ENCODE peak calls at places on chromosomes 11 and 22, in four cellular contexts. H is astrocyte, Z is breast epithelium, A is prostate gland. R is an unnamed sample.

GRCh38 chr11:63491240-63491587 is 247 bp upstream of the PLAAT5 start:
- DNase-seq in H (no peak), Z (no peak), A (no peak), R (no peak)

GRCh38 chr11:2510626-2511402 is 66.0 kb downstream of the KCNQ1 start:
- DNase-seq in H (no peak), Z (peak; percentile 6), A (no peak), R (no peak)

GRCh38 chr11:1290052-1291040 is 19.1 kb downstream of the TOLLIP start:
- DNase-seq in H (no peak), Z (no peak), A (no peak), R (peak; percentile 56)

GRCh38 chr11:73317373-73317772 is 9.3 kb downstream of the ARHGEF17 start:
- DNase-seq in H (no peak), Z (peak; percentile 44), A (peak; percentile 40), R (no peak)

GRCh38 chr22:44702479-44703219 is 645 bp downstream of the PRR5 start:
- DNase-seq in H (peak; percentile 30), Z (no peak), A (peak; percentile 23), R (peak; percentile 85)

GRCh38 chr22:42635531-42635930 is 4.9 kb downstream of the ATP5MGL start:
- DNase-seq in H (peak; percentile 89), Z (no peak), A (no peak), R (peak; percentile 67)

GRCh38 chr22:27866136-27867091 is 52.6 kb downstream of the PITPNB start:
- DNase-seq in H (peak; percentile 93), Z (no peak), A (peak; percentile 23), R (no peak)

GRCh38 chr11:86551286-86551685 is 121.1 kb downstream of the ME3 start:
- DNase-seq in H (peak; percentile 98), Z (no peak), A (peak; percentile 48), R (no peak)

GRCh38 chr11:92317222-92317621 is 92.6 kb downstream of the FAT3 start:
- DNase-seq in H (no peak), Z (no peak), A (no peak), R (no peak)

GRCh38 chr11:86620796-86621575 is 51.4 kb downstream of the ME3 start:
- DNase-seq in H (peak; percentile 86), Z (peak; percentile 33), A (no peak), R (no peak)

GRCh38 chr11:96102664-96103068 is 178.8 kb upstream of the MTMR2 start:
- DNase-seq in H (peak; percentile 69), Z (no peak), A (no peak), R (no peak)

GRCh38 chr22:22030493-22031182 is 48.1 kb upstream of the TOP3B start:
- DNase-seq in H (no peak), Z (no peak), A (no peak), R (no peak)

GRCh38 chr11:68481579-68482240 is 21.2 kb downstream of the PPP6R3 start:
- DNase-seq in H (no peak), Z (no peak), A (no peak), R (no peak)

GRCh38 chr11:60056349-60056969 is at the start of gene MS4A3:
- DNase-seq in H (no peak), Z (no peak), A (no peak), R (no peak)

GRCh38 chr11:31779268-31779879 is 31.7 kb downstream of the PAX6 start:
- DNase-seq in H (peak; percentile 74), Z (no peak), A (no peak), R (no peak)

GRCh38 chr11:110000045-110000502 is 93.1 kb upstream of the ZC3H12C start:
- DNase-seq in H (peak; percentile 99), Z (no peak), A (no peak), R (no peak)

GRCh38 chr22:40040927-40041326 is 46.2 kb downstream of the FAM83F start:
- DNase-seq in H (no peak), Z (no peak), A (no peak), R (no peak)

GRCh38 chr11:124892131-124892530 is 5.5 kb downstream of the ROBO4 start:
- DNase-seq in H (no peak), Z (no peak), A (no peak), R (no peak)

GRCh38 chr11:34050967-34051348 is 573 bp upstream of the CAPRIN1 start:
- DNase-seq in H (peak; percentile 19), Z (no peak), A (no peak), R (no peak)

GRCh38 chr22:19942886-19943664 is 1.5 kb upstream of the TXNRD2 start:
- DNase-seq in H (peak; percentile 89), Z (no peak), A (peak; percentile 65), R (no peak)

GRCh38 chr11:114318361-114318760 is 22.2 kb downstream of the NNMT start:
- DNase-seq in H (no peak), Z (no peak), A (no peak), R (no peak)

GRCh38 chr11:108902027-108902469 is 237.2 kb downstream of the DDX10 start:
- DNase-seq in H (no peak), Z (no peak), A (no peak), R (no peak)

GRCh38 chr11:108901359-108901758 is 236.5 kb downstream of the DDX10 start:
- DNase-seq in H (no peak), Z (no peak), A (no peak), R (no peak)

GRCh38 chr11:108897916-108898315 is 233.0 kb downstream of the DDX10 start:
- DNase-seq in H (no peak), Z (no peak), A (no peak), R (no peak)

GRCh38 chr11:108895579-108896480 is 231.0 kb downstream of the DDX10 start:
- DNase-seq in H (peak; percentile 55), Z (no peak), A (no peak), R (no peak)

GRCh38 chr11:108897071-108897481 is 232.2 kb downstream of the DDX10 start:
- DNase-seq in H (peak; percentile 71), Z (no peak), A (no peak), R (no peak)
- H3K27ac ChIP-seq in H (peak overlapping the region; percentile 67), Z (no peak overlapping the region), A (no peak overlapping the region), R (no peak overlapping the region)

GRCh38 chr11:77144196-77144853 is 16.3 kb downstream of the MYO7A start:
- DNase-seq in H (no peak), Z (no peak), A (no peak), R (peak; percentile 41)
- H3K4me1 ChIP-seq in H (peaks cover 15% of the 10 kb centered on the region), Z (no peaks in the 10 kb centered on the region), A (no peaks in the 10 kb centered on the region), R (no peaks in the 10 kb centered on the region)

GRCh38 chr11:66418986-66419308 is 1.9 kb upstream of the NPAS4 start:
- DNase-seq in H (no peak), Z (no peak), A (no peak), R (no peak)
- TF ChIP-seq CTCF in H (no peak), Z (no peak), A (no peak), R (no peak)

GRCh38 chr11:134670247-134670646 is 258.2 kb upstream of the B3GAT1 start:
- DNase-seq in H (no peak), Z (no peak), A (no peak), R (no peak)
- H3K27ac ChIP-seq in H (no peak overlapping the region), Z (no peak overlapping the region), A (no peak overlapping the region), R (no peak overlapping the region)

DNA sequence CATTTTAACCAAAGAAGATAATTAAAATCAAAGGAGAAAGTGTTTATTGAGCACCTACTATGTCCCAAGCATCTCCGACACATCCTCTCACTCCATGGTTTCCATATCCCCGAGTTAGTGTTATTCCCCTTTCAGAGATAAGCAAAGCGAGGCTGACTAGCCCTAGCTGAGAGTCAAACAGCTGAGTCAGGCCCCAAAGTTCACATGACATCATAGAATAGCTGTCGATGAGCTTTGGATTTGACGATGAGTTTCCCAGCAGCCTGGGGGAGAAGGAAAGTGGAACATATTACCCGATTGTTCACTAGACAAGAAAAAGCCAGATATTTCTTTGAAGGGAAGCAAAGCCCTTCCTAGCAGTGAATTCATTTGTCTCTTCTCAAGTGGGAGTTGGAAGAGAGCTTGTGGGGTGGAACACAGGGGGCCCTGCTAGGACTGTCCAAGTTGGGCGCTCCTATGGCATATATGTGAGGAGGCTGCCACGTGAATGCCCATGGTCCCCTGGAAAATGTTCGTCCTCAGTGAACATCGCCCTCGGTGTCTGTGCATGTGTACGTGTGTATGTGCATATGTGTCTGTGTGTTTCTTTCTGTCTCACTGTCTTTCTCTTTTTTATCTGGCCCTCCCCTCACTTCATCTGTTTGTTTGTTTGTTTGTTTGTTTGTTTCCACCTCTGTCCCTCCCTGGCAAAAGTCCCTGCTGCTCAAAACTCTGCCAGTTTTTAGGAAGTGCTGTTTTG is 493 bp upstream of the CYTH4 start:
- DNase-seq in H (no peak), Z (no peak), A (no peak), R (no peak)
- H3K4me1 ChIP-seq in H (peaks cover 10% of the 10 kb centered on the region), Z (no peaks in the 10 kb centered on the region), A (no peaks in the 10 kb centered on the region), R (no peaks in the 10 kb centered on the region)

GRCh38 chr11:74634537-74634936 is 42.2 kb downstream of the POLD3 start:
- DNase-seq in H (peak; percentile 50), Z (no peak), A (no peak), R (no peak)
- TF ChIP-seq CTCF in H (peak; percentile 24), Z (peak; percentile 34), A (peak; percentile 45), R (no peak)

R was measured in left lung.